ENCODE peak calls at places on chromosome 16, in six cellular contexts. C is mesendoderm; S is small intestine; V is CD8-positive, alpha-beta memory T cell; Y is ascending aorta; X is brain microvascular endothelial cell. W is an unnamed sample.

GRCh38 chr16:81661082-81661481 is 118.0 kb upstream of the PLCG2 start:
- DNase-seq in C (no peak), S (no peak), V (no peak), Y (no peak), X (no peak), W (no peak)

GRCh38 chr16:79994413-79994812 is 393.9 kb upstream of the MAF start:
- DNase-seq in C (no peak), S (no peak), V (no peak), Y (no peak), X (no peak), W (no peak)

GRCh38 chr16:69520800-69521602 is 44.8 kb upstream of the NFAT5 start:
- DNase-seq in C (no peak), S (no peak), V (no peak), Y (no peak), X (no peak), W (no peak)

GRCh38 chr16:87334611-87335305 is 17.6 kb upstream of the C16orf95 start:
- DNase-seq in C (no peak), S (no peak), V (no peak), Y (no peak), X (no peak), W (no peak)

GRCh38 chr16:11379420-11379819 is 34.2 kb downstream of the RMI2 start:
- DNase-seq in C (no peak), S (no peak), V (no peak), Y (no peak), X (no peak), W (peak; percentile 19)

GRCh38 chr16:69411064-69411985 is 13.1 kb upstream of the CYB5B start:
- DNase-seq in C (no peak), S (no peak), V (no peak), Y (no peak), X (no peak), W (no peak)

GRCh38 chr16:15502041-15502725 is 67.8 kb downstream of the BMERB1 start:
- DNase-seq in C (peak; percentile 92), S (no peak), V (no peak), Y (no peak), X (peak; percentile 98), W (no peak)

GRCh38 chr16:14205666-14206065 is 134.5 kb downstream of the MRTFB start:
- DNase-seq in C (no peak), S (no peak), V (no peak), Y (no peak), X (peak; percentile 53), W (no peak)

GRCh38 chr16:50368410-50369132 is at the start of gene BRD7:
- DNase-seq in C (peak; percentile 73), S (peak; percentile 52), V (peak; percentile 57), Y (no peak), X (peak; percentile 29), W (peak; percentile 61)

GRCh38 chr16:74743668-74744299 is 30.8 kb downstream of the FA2H start:
- DNase-seq in C (no peak), S (peak; percentile 100), V (no peak), Y (no peak), X (peak; percentile 16), W (no peak)

GRCh38 chr16:65422934-65423333 is 301.1 kb upstream of the CDH11 start:
- DNase-seq in C (no peak), S (no peak), V (no peak), Y (no peak), X (no peak), W (no peak)

GRCh38 chr16:65418435-65418834 is 296.6 kb upstream of the CDH11 start:
- DNase-seq in C (no peak), S (no peak), V (no peak), Y (no peak), X (peak; percentile 16), W (no peak)

GRCh38 chr16:65426484-65426883 is 304.6 kb upstream of the CDH11 start:
- DNase-seq in C (no peak), S (no peak), V (no peak), Y (no peak), X (no peak), W (no peak)

GRCh38 chr16:65421596-65421995 is 299.7 kb upstream of the CDH11 start:
- DNase-seq in C (no peak), S (no peak), V (no peak), Y (no peak), X (no peak), W (no peak)
- H3K27ac ChIP-seq in C (no peak overlapping the region), S (no peak overlapping the region), V (no peak overlapping the region), Y (no peak overlapping the region), X (no peak overlapping the region), W (no peak overlapping the region)

GRCh38 chr16:17143546-17144419 is 327.0 kb downstream of the XYLT1 start:
- DNase-seq in C (no peak), S (no peak), V (no peak), Y (no peak), X (no peak), W (no peak)
- H3K36me3 ChIP-seq in C (no peaks in the 10 kb centered on the region), S (peaks cover 7% of the 10 kb centered on the region), V (no peaks in the 10 kb centered on the region), Y (peaks cover 18% of the 10 kb centered on the region), X (no peaks in the 10 kb centered on the region), W (peaks cover 17% of the 10 kb centered on the region)

GRCh38 chr16:72915331-72915730 is 132.6 kb downstream of the ZFHX3 start:
- DNase-seq in C (no peak), S (no peak), V (no peak), Y (no peak), X (no peak), W (no peak)
- H3K27ac ChIP-seq in C (no peak overlapping the region), S (no peak overlapping the region), V (no peak overlapping the region), Y (no peak overlapping the region), X (no peak overlapping the region), W (no peak overlapping the region)

GRCh38 chr16:22337849-22338248 is 36.6 kb downstream of the CDR2 start:
- DNase-seq in C (no peak), S (no peak), V (no peak), Y (no peak), X (no peak), W (no peak)
- H3K36me3 ChIP-seq in C (peaks cover 7% of the 10 kb centered on the region), S (peaks cover 5% of the 10 kb centered on the region), V (peaks cover 29% of the 10 kb centered on the region), Y (peaks cover 65% of the 10 kb centered on the region), X (peaks cover 30% of the 10 kb centered on the region), W (peaks cover 40% of the 10 kb centered on the region)

DNA sequence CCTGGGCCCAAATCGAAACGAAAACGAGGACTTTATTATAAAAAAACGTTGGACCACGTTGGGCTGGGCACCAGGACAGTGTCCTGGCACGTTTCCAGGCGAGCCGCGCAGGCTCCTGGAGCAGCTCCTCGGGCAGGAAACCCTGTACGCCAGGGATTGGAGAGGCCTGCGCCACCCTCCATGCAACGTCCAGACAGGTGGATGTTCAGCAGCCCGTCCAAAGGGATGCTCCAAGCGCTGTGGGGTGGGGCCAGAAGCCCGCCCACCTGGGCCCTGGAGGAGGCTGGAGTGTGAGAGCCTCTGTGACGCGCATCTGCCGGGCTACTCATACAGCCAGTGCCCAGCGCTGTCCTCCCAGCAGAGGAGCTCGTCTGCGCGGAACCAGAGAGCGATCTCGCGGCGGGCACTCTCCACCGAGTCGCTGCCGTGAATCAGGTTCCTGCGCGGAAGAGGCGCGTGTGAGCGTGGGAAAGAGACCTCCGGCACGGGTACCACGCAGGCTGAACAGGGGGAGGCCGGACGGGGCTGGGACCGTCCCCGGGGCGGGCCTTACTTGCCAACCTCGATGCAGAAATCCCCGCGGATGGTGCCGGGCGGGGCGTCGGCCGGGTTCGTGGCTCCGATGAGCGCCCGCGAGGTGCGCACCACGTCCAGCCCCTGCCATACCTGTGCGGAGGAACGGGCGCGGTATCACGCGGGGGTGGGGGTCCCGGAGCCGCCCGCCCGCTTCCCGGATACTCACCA is 843 bp downstream of the NME3 start:
- DNase-seq in C (peak; percentile 70), S (peak; percentile 62), V (peak; percentile 53), Y (no peak), X (peak; percentile 33), W (peak; percentile 20)
- H3K27ac ChIP-seq in C (no peak overlapping the region), S (peak overlapping the region; percentile 62), V (no peak overlapping the region), Y (peak overlapping the region; percentile 86), X (peak overlapping the region; percentile 27), W (peak overlapping the region; percentile 69)

GRCh38 chr16:28324235-28324886 is 32.0 kb downstream of the SBK1 start:
- DNase-seq in C (no peak), S (peak; percentile 23), V (no peak), Y (no peak), X (no peak), W (no peak)

GRCh38 chr16:28320741-28321140 is 28.4 kb downstream of the SBK1 start:
- DNase-seq in C (no peak), S (no peak), V (no peak), Y (no peak), X (no peak), W (no peak)

GRCh38 chr16:28319476-28320022 is 27.2 kb downstream of the SBK1 start:
- DNase-seq in C (no peak), S (no peak), V (no peak), Y (no peak), X (no peak), W (no peak)

GRCh38 chr16:28320023-28320561 is 27.8 kb downstream of the SBK1 start:
- DNase-seq in C (no peak), S (no peak), V (no peak), Y (no peak), X (no peak), W (no peak)

DNA sequence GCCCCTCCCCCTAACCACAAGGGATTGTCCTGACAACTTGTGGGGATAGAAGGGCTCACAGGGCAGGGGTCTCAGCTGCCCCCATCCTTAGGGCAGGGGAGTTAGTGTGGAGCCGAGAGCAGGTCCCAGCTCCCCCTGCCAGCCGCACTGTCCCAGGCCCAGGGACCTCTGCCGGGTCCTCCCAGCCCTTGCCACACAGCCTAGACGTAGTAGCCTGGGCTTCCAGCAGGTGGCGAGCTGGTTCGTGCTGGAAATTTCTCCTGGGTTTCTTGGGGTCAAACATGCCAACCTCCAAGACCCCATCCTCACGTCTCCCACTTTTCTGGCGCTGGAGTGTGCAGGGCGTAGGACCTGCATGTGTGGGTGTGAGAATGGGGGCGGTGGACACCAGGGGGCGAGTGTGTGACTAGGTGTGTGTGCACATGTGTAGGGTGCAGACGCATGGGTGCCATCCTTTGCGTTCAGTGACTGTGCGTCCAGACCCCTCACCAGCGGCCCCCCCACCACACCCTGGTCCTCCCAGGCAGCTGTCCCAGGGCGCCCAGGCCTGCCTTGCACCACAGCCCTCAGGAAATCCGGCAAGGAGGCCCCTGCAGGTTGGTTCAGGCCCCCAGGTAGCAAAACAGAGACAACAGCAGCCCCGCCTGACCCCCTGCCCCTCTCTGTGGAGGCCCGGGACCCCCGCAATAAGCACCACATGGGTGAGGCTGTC is 29.5 kb downstream of the SBK1 start:
- DNase-seq in C (peak; percentile 44), S (peak; percentile 22), V (no peak), Y (no peak), X (peak; percentile 14), W (no peak)
- H3K36me3 ChIP-seq in C (no peaks in the 10 kb centered on the region), S (no peaks in the 10 kb centered on the region), V (peaks cover 17% of the 10 kb centered on the region), Y (no peaks in the 10 kb centered on the region), X (no peaks in the 10 kb centered on the region), W (peaks cover 11% of the 10 kb centered on the region)

DNA sequence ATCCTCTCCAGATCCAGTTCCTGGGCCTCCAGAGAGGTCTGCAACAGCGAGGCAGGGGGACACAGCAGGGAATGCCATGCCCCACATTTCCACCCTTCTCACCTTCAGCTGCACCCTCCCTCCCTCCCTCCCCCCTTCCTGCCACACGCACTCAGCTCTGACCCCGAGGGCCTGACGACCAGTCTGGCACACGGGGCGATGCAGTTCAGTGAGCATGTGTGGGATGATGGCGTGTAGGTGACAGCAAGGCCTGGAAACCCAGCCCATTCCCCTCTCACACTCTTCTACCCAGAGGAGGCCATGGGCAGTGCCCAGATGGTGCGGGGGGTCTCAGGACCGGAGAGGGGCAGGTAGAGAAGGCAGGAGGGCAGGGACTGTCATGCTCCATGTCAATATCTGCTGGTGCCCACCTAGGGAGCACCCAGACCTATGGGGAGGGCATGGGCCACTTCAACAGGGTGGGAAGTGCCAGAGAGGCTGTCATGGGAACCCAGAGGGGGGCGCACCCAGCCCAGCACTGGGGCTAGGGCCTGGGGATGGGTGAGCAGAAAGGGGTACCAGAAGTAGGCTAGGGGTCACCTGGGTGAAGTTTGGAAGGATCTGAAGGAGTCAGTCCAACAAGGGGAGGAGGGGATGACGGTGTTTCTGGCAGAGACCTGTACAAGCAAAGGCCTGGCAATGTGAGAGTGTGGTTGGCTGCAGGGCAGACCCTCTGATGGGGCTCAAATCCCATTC is 13.6 kb upstream of the KATNB1 start:
- DNase-seq in C (peak; percentile 49), S (no peak), V (no peak), Y (no peak), X (no peak), W (no peak)
- H3K27ac ChIP-seq in C (no peak overlapping the region), S (no peak overlapping the region), V (no peak overlapping the region), Y (no peak overlapping the region), X (no peak overlapping the region), W (no peak overlapping the region)

W was measured in CD4-positive, CD25-positive, alpha-beta regulatory T cell.